ENCODE peak calls at places on chromosomes 7 and 10, in five cellular contexts. H is suprapubic skin, I is HL-60, B is stomach, Y is GM23338. A is an unnamed sample.

GRCh38 chr7:46344533-46344932 is 423.5 kb upstream of the IGFBP3 start:
- DNase-seq in I (no peak), B (no peak), H (no peak), Y (no peak), A (no peak)

GRCh38 chr10:120998782-120999285 is 147.7 kb downstream of the WDR11 start:
- DNase-seq in I (no peak), H (no peak), B (no peak), Y (no peak), A (no peak)

GRCh38 chr10:17222329-17222728 is 5.7 kb upstream of the VIM start:
- DNase-seq in I (no peak), H (no peak), B (no peak), Y (no peak), A (no peak)

GRCh38 chr10:89805599-89806013 is 104.2 kb downstream of the KIF20B start:
- DNase-seq in Y (no peak), H (no peak), I (no peak), B (no peak), A (no peak)

GRCh38 chr10:110411047-110411410 is 86.7 kb upstream of the DUSP5 start:
- DNase-seq in Y (no peak), I (no peak), H (no peak), B (no peak), A (no peak)

GRCh38 chr10:75399461-75400162 is 2.0 kb downstream of the ZNF503 start:
- DNase-seq in H (peak), Y (peak), B (peak), I (no peak), A (peak)

GRCh38 chr10:116521424-116522305 is 24.1 kb upstream of the PNLIP start:
- DNase-seq in I (no peak), B (no peak), Y (peak), H (no peak), A (peak)

GRCh38 chr7:76364198-76364584 is 5.4 kb upstream of the YWHAG start:
- DNase-seq in B (no peak), Y (no peak), I (peak), H (no peak), A (no peak)

GRCh38 chr7:26439502-26440252 is 148.0 kb downstream of the SNX10 start:
- DNase-seq in I (no peak), B (no peak), Y (no peak), H (no peak), A (no peak)

GRCh38 chr10:45059632-45060031 is 58.9 kb downstream of the ZNF22 start:
- DNase-seq in H (no peak), Y (no peak), I (no peak), B (no peak), A (no peak)

GRCh38 chr7:121313793-121314676 is 14.8 kb upstream of the WNT16 start:
- DNase-seq in Y (no peak), I (no peak), B (no peak), H (no peak), A (no peak)

GRCh38 chr7:29875741-29876140 is 69.4 kb downstream of the WIPF3 start:
- DNase-seq in Y (no peak), I (no peak), H (no peak), B (no peak), A (no peak)

GRCh38 chr7:112882506-112882905 is 92.3 kb upstream of the TMEM168 start:
- DNase-seq in Y (no peak), H (no peak), I (peak), B (no peak), A (no peak)

GRCh38 chr7:193538-194256 is 1.3 kb downstream of the FAM20C start:
- DNase-seq in I (no peak), B (no peak), H (no peak), Y (peak), A (peak)
- TF ChIP-seq POLR2AphosphoS5 in I (no peak), B (no peak), H (no peak), Y (no peak), A (no peak)

GRCh38 chr10:73898730-73899400 is 12.1 kb upstream of the PLAU start:
- DNase-seq in B (no peak), I (no peak), Y (no peak), H (no peak), A (no peak)
- TF ChIP-seq POLR2AphosphoS5 in B (no peak), I (no peak), Y (no peak), H (no peak), A (no peak)

GRCh38 chr10:22086730-22087364 is 83.3 kb upstream of the DNAJC1 start:
- DNase-seq in I (no peak), H (peak), Y (peak), B (peak), A (peak)
- TF ChIP-seq POLR2AphosphoS5 in I (no peak), H (no peak), Y (no peak), B (no peak), A (no peak)

GRCh38 chr7:1052031-1052818 is 7.9 kb downstream of the GPR146 start:
- DNase-seq in H (no peak), B (no peak), I (no peak), Y (no peak), A (no peak)

GRCh38 chr7:1054438-1055083 is 10.2 kb downstream of the GPR146 start:
- DNase-seq in Y (no peak), I (no peak), B (no peak), H (no peak), A (no peak)

GRCh38 chr7:1053816-1054370 is 9.5 kb downstream of the GPR146 start:
- DNase-seq in Y (no peak), B (no peak), H (no peak), I (no peak), A (no peak)

GRCh38 chr7:1050956-1051690 is 6.8 kb downstream of the GPR146 start:
- DNase-seq in H (no peak), I (no peak), Y (no peak), B (no peak), A (no peak)

GRCh38 chr7:1053002-1053411 is 8.7 kb downstream of the GPR146 start:
- DNase-seq in I (no peak), H (no peak), B (no peak), Y (peak), A (no peak)
- TF ChIP-seq POLR2AphosphoS5 in I (no peak), H (peak), B (no peak), Y (no peak), A (no peak)

DNA sequence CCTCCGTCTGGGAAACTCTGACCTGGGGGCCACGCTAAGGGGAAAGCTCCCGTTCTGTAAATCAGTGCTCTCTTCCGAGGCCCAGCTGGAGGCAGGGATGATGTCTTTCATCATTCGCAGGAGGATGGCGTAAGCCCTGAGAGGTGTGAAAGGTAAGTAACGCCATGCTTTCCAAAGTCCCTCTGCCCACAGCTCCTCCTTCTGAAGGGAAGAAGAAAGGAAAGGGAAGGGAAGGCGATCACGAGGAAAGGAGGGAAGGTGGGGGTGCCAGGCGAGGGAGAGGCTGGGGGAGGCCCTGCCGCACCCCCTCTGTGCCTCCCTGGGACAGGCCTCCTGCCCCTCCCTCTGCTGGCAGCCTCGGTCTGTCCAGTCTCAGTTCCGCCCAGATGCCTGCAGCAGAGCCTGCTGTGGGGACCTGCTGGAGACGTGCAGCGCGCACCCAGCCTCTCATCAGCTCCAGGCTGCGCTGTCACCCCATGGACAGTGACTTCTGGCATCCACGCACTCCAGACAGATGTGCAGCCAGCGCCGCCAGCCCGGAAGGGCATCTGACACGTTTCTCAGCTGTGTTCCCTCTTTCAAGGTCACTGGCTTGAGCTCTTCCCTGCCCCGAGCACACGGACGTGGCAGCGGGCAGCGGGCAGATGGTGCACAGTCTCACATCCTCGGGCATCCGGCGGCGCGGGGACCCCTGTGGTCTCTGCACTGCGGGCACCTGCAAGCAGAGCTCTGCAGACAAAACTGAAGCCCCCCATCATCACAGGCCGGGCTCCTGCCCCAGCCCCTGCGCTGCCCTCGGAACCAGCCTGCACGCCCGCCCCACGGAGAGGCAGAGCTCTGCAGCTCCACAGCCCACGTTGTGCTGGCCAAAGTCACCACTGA is 60.6 kb downstream of the INSIG1 start:
- DNase-seq in I (no peak), Y (no peak), B (no peak), H (peak), A (peak)
- TF ChIP-seq POLR2AphosphoS5 in I (no peak), Y (no peak), B (no peak), H (no peak), A (no peak)

GRCh38 chr10:32005050-32005449 is 51.2 kb downstream of the KIF5B start:
- DNase-seq in H (no peak), B (peak), Y (peak), I (no peak), A (peak)
- TF ChIP-seq POLR2AphosphoS5 in H (no peak), B (no peak), Y (peak), I (peak), A (no peak)

GRCh38 chr7:4102231-4102841 is 579.8 kb upstream of the FOXK1 start:
- DNase-seq in B (no peak), H (no peak), I (no peak), Y (no peak), A (no peak)
- TF ChIP-seq POLR2AphosphoS5 in B (no peak), H (no peak), I (no peak), Y (no peak), A (no peak)

GRCh38 chr10:13629116-13629515 is 42.4 kb downstream of the PRPF18 start:
- DNase-seq in I (no peak), B (no peak), Y (no peak), H (no peak), A (no peak)

GRCh38 chr10:13631594-13631993 is 44.8 kb downstream of the PRPF18 start:
- DNase-seq in B (no peak), I (no peak), Y (no peak), H (no peak), A (no peak)

GRCh38 chr10:13627459-13628310 is 40.9 kb downstream of the PRPF18 start:
- DNase-seq in B (no peak), H (no peak), Y (peak), I (no peak), A (no peak)

GRCh38 chr10:13630231-13630630 is 43.5 kb downstream of the PRPF18 start:
- DNase-seq in B (no peak), H (no peak), I (no peak), Y (no peak), A (no peak)

GRCh38 chr10:13628661-13629060 is 41.9 kb downstream of the PRPF18 start:
- DNase-seq in I (no peak), Y (no peak), B (no peak), H (no peak), A (no peak)
- TF ChIP-seq POLR2AphosphoS5 in I (no peak), Y (no peak), B (no peak), H (no peak), A (no peak)

A was measured in SK-N-SH.